ENCODE peak calls at places on chromosome 9, in five cellular contexts. One of them, this sample, is unnamed.

GRCh38 chr9:110926828-110927227 is 111.4 kb downstream of the LPAR1 start:
- DNase-seq in stimulated activated CD4-positive, alpha-beta T cell treated with anti-CD3 and anti-CD28 coated beads, Interleukin-15, amount 100 ng/mL, for 1 hour: no peak
- DNase-seq in activated naive CD4-positive, alpha-beta T cell treated with anti-CD3 and anti-CD28 coated beads for 36 hours: no peak
- DNase-seq in fibroblast of lung: no peak
- DNase-seq in adrenal gland: no peak
- DNase-seq in this sample: no peak

GRCh38 chr9:20314981-20315380 is 307.3 kb downstream of the MLLT3 start:
- DNase-seq in stimulated activated CD4-positive, alpha-beta T cell treated with anti-CD3 and anti-CD28 coated beads, Interleukin-15, amount 100 ng/mL, for 1 hour: no peak
- DNase-seq in adrenal gland: no peak
- DNase-seq in fibroblast of lung: no peak
- DNase-seq in activated naive CD4-positive, alpha-beta T cell treated with anti-CD3 and anti-CD28 coated beads for 36 hours: peak
- DNase-seq in this sample: no peak

GRCh38 chr9:79662553-79662956 is 90.8 kb downstream of the TLE4 start:
- DNase-seq in stimulated activated CD4-positive, alpha-beta T cell treated with anti-CD3 and anti-CD28 coated beads, Interleukin-15, amount 100 ng/mL, for 1 hour: no peak
- DNase-seq in activated naive CD4-positive, alpha-beta T cell treated with anti-CD3 and anti-CD28 coated beads for 36 hours: no peak
- DNase-seq in fibroblast of lung: peak
- DNase-seq in adrenal gland: no peak
- DNase-seq in this sample: no peak

GRCh38 chr9:109258619-109259321 is 62.1 kb downstream of the EPB41L4B start:
- DNase-seq in fibroblast of lung: no peak
- DNase-seq in adrenal gland: no peak
- DNase-seq in activated naive CD4-positive, alpha-beta T cell treated with anti-CD3 and anti-CD28 coated beads for 36 hours: no peak
- DNase-seq in stimulated activated CD4-positive, alpha-beta T cell treated with anti-CD3 and anti-CD28 coated beads, Interleukin-15, amount 100 ng/mL, for 1 hour: no peak
- DNase-seq in this sample: no peak

GRCh38 chr9:131481441-131482342 is 21.0 kb upstream of the POMT1 start:
- DNase-seq in activated naive CD4-positive, alpha-beta T cell treated with anti-CD3 and anti-CD28 coated beads for 36 hours: no peak
- DNase-seq in adrenal gland: no peak
- DNase-seq in fibroblast of lung: no peak
- DNase-seq in stimulated activated CD4-positive, alpha-beta T cell treated with anti-CD3 and anti-CD28 coated beads, Interleukin-15, amount 100 ng/mL, for 1 hour: no peak
- DNase-seq in this sample: no peak

GRCh38 chr9:82488702-82489578 is 500.4 kb downstream of the SPATA31D1 start:
- DNase-seq in activated naive CD4-positive, alpha-beta T cell treated with anti-CD3 and anti-CD28 coated beads for 36 hours: no peak
- DNase-seq in adrenal gland: no peak
- DNase-seq in stimulated activated CD4-positive, alpha-beta T cell treated with anti-CD3 and anti-CD28 coated beads, Interleukin-15, amount 100 ng/mL, for 1 hour: no peak
- DNase-seq in fibroblast of lung: peak
- DNase-seq in this sample: no peak

GRCh38 chr9:16398676-16399075 is 471.8 kb downstream of the BNC2 start:
- DNase-seq in adrenal gland: no peak
- DNase-seq in activated naive CD4-positive, alpha-beta T cell treated with anti-CD3 and anti-CD28 coated beads for 36 hours: no peak
- DNase-seq in fibroblast of lung: peak
- DNase-seq in stimulated activated CD4-positive, alpha-beta T cell treated with anti-CD3 and anti-CD28 coated beads, Interleukin-15, amount 100 ng/mL, for 1 hour: no peak
- DNase-seq in this sample: no peak

GRCh38 chr9:37656936-37657335 is 6.2 kb downstream of the FRMPD1 start:
- DNase-seq in activated naive CD4-positive, alpha-beta T cell treated with anti-CD3 and anti-CD28 coated beads for 36 hours: no peak
- DNase-seq in stimulated activated CD4-positive, alpha-beta T cell treated with anti-CD3 and anti-CD28 coated beads, Interleukin-15, amount 100 ng/mL, for 1 hour: no peak
- DNase-seq in fibroblast of lung: no peak
- DNase-seq in adrenal gland: no peak
- DNase-seq in this sample: no peak

GRCh38 chr9:7370378-7370777 is 429.2 kb downstream of the DMAC1 start:
- DNase-seq in adrenal gland: no peak
- DNase-seq in activated naive CD4-positive, alpha-beta T cell treated with anti-CD3 and anti-CD28 coated beads for 36 hours: no peak
- DNase-seq in fibroblast of lung: no peak
- DNase-seq in stimulated activated CD4-positive, alpha-beta T cell treated with anti-CD3 and anti-CD28 coated beads, Interleukin-15, amount 100 ng/mL, for 1 hour: no peak
- DNase-seq in this sample: no peak

GRCh38 chr9:78620764-78621163 is 323.8 kb downstream of the PSAT1 start:
- DNase-seq in activated naive CD4-positive, alpha-beta T cell treated with anti-CD3 and anti-CD28 coated beads for 36 hours: no peak
- DNase-seq in fibroblast of lung: peak
- DNase-seq in adrenal gland: no peak
- DNase-seq in stimulated activated CD4-positive, alpha-beta T cell treated with anti-CD3 and anti-CD28 coated beads, Interleukin-15, amount 100 ng/mL, for 1 hour: no peak
- DNase-seq in this sample: no peak

GRCh38 chr9:116549061-116549664 is 137.9 kb upstream of the TRIM32 start:
- DNase-seq in stimulated activated CD4-positive, alpha-beta T cell treated with anti-CD3 and anti-CD28 coated beads, Interleukin-15, amount 100 ng/mL, for 1 hour: no peak
- DNase-seq in fibroblast of lung: peak
- DNase-seq in activated naive CD4-positive, alpha-beta T cell treated with anti-CD3 and anti-CD28 coated beads for 36 hours: no peak
- DNase-seq in adrenal gland: peak
- DNase-seq in this sample: no peak

GRCh38 chr9:8616419-8616818 is 816.8 kb upstream of the DMAC1 start:
- DNase-seq in fibroblast of lung: peak
- DNase-seq in stimulated activated CD4-positive, alpha-beta T cell treated with anti-CD3 and anti-CD28 coated beads, Interleukin-15, amount 100 ng/mL, for 1 hour: no peak
- DNase-seq in adrenal gland: no peak
- DNase-seq in activated naive CD4-positive, alpha-beta T cell treated with anti-CD3 and anti-CD28 coated beads for 36 hours: no peak
- DNase-seq in this sample: no peak

GRCh38 chr9:116877072-116877471 is 190.0 kb downstream of the TRIM32 start:
- DNase-seq in fibroblast of lung: no peak
- DNase-seq in activated naive CD4-positive, alpha-beta T cell treated with anti-CD3 and anti-CD28 coated beads for 36 hours: no peak
- DNase-seq in adrenal gland: no peak
- DNase-seq in stimulated activated CD4-positive, alpha-beta T cell treated with anti-CD3 and anti-CD28 coated beads, Interleukin-15, amount 100 ng/mL, for 1 hour: no peak
- DNase-seq in this sample: no peak

GRCh38 chr9:21527579-21527978 is 45.5 kb upstream of the IFNE start:
- DNase-seq in activated naive CD4-positive, alpha-beta T cell treated with anti-CD3 and anti-CD28 coated beads for 36 hours: no peak
- DNase-seq in stimulated activated CD4-positive, alpha-beta T cell treated with anti-CD3 and anti-CD28 coated beads, Interleukin-15, amount 100 ng/mL, for 1 hour: no peak
- DNase-seq in fibroblast of lung: no peak
- DNase-seq in adrenal gland: no peak
- DNase-seq in this sample: no peak

GRCh38 chr9:115615821-115616665 is 498.1 kb upstream of the TNC start:
- DNase-seq in stimulated activated CD4-positive, alpha-beta T cell treated with anti-CD3 and anti-CD28 coated beads, Interleukin-15, amount 100 ng/mL, for 1 hour: no peak
- DNase-seq in fibroblast of lung: peak
- DNase-seq in adrenal gland: no peak
- DNase-seq in activated naive CD4-positive, alpha-beta T cell treated with anti-CD3 and anti-CD28 coated beads for 36 hours: no peak
- DNase-seq in this sample: no peak

GRCh38 chr9:2424564-2425153 is 196.9 kb upstream of the VLDLR start:
- DNase-seq in fibroblast of lung: peak
- DNase-seq in activated naive CD4-positive, alpha-beta T cell treated with anti-CD3 and anti-CD28 coated beads for 36 hours: no peak
- DNase-seq in stimulated activated CD4-positive, alpha-beta T cell treated with anti-CD3 and anti-CD28 coated beads, Interleukin-15, amount 100 ng/mL, for 1 hour: no peak
- DNase-seq in adrenal gland: no peak
- DNase-seq in this sample: no peak

GRCh38 chr9:85156652-85157051 is 487.1 kb downstream of the NTRK2 start:
- DNase-seq in adrenal gland: no peak
- DNase-seq in activated naive CD4-positive, alpha-beta T cell treated with anti-CD3 and anti-CD28 coated beads for 36 hours: no peak
- DNase-seq in stimulated activated CD4-positive, alpha-beta T cell treated with anti-CD3 and anti-CD28 coated beads, Interleukin-15, amount 100 ng/mL, for 1 hour: no peak
- DNase-seq in fibroblast of lung: no peak
- DNase-seq in this sample: no peak

GRCh38 chr9:137685035-137685885 is 66.5 kb downstream of the EHMT1 start:
- DNase-seq in activated naive CD4-positive, alpha-beta T cell treated with anti-CD3 and anti-CD28 coated beads for 36 hours: no peak
- DNase-seq in stimulated activated CD4-positive, alpha-beta T cell treated with anti-CD3 and anti-CD28 coated beads, Interleukin-15, amount 100 ng/mL, for 1 hour: no peak
- DNase-seq in fibroblast of lung: peak
- DNase-seq in adrenal gland: no peak
- DNase-seq in this sample: no peak

GRCh38 chr9:75147638-75148037 is 59.3 kb downstream of the OSTF1 start:
- DNase-seq in stimulated activated CD4-positive, alpha-beta T cell treated with anti-CD3 and anti-CD28 coated beads, Interleukin-15, amount 100 ng/mL, for 1 hour: no peak
- DNase-seq in activated naive CD4-positive, alpha-beta T cell treated with anti-CD3 and anti-CD28 coated beads for 36 hours: no peak
- DNase-seq in fibroblast of lung: peak
- DNase-seq in adrenal gland: no peak
- DNase-seq in this sample: no peak

GRCh38 chr9:16367605-16368424 is 502.7 kb downstream of the BNC2 start:
- DNase-seq in fibroblast of lung: peak
- DNase-seq in stimulated activated CD4-positive, alpha-beta T cell treated with anti-CD3 and anti-CD28 coated beads, Interleukin-15, amount 100 ng/mL, for 1 hour: no peak
- DNase-seq in activated naive CD4-positive, alpha-beta T cell treated with anti-CD3 and anti-CD28 coated beads for 36 hours: no peak
- DNase-seq in adrenal gland: no peak
- DNase-seq in this sample: no peak

GRCh38 chr9:127942152-127943010 is 4.7 kb upstream of the DPM2 start:
- DNase-seq in fibroblast of lung: peak
- DNase-seq in stimulated activated CD4-positive, alpha-beta T cell treated with anti-CD3 and anti-CD28 coated beads, Interleukin-15, amount 100 ng/mL, for 1 hour: no peak
- DNase-seq in adrenal gland: no peak
- DNase-seq in activated naive CD4-positive, alpha-beta T cell treated with anti-CD3 and anti-CD28 coated beads for 36 hours: peak
- DNase-seq in this sample: peak